ENCODE peak calls at places on chromosomes 6 and 20, in seven cellular contexts. One of them, this sample, is unnamed.

GRCh38 chr6:97422171-97422570 is 139.2 kb upstream of the MMS22L start:
- DNase-seq in keratinocyte: no peak
- DNase-seq in DND-41: no peak
- DNase-seq in hepatocyte: no peak
- DNase-seq in MM.1S: no peak
- DNase-seq in fibroblast of lung: no peak
- DNase-seq in PC-3: no peak
- DNase-seq in this sample: no peak

GRCh38 chr20:60882776-60883303 is 369.2 kb upstream of the CDH4 start:
- DNase-seq in keratinocyte: no peak
- DNase-seq in fibroblast of lung: no peak
- DNase-seq in hepatocyte: no peak
- DNase-seq in DND-41: no peak
- DNase-seq in PC-3: no peak
- DNase-seq in MM.1S: no peak
- DNase-seq in this sample: no peak

GRCh38 chr6:99471638-99472037 is 43.6 kb downstream of the USP45 start:
- DNase-seq in PC-3: no peak
- DNase-seq in DND-41: no peak
- DNase-seq in hepatocyte: no peak
- DNase-seq in fibroblast of lung: no peak
- DNase-seq in keratinocyte: no peak
- DNase-seq in MM.1S: no peak
- DNase-seq in this sample: no peak

GRCh38 chr6:165819394-165819793 is 156.4 kb upstream of the PDE10A start:
- DNase-seq in fibroblast of lung: no peak
- DNase-seq in DND-41: no peak
- DNase-seq in MM.1S: no peak
- DNase-seq in PC-3: no peak
- DNase-seq in keratinocyte: no peak
- DNase-seq in hepatocyte: no peak
- DNase-seq in this sample: no peak

GRCh38 chr6:138420356-138420755 is 16.3 kb downstream of the HEBP2 start:
- DNase-seq in fibroblast of lung: no peak
- DNase-seq in hepatocyte: no peak
- DNase-seq in keratinocyte: no peak
- DNase-seq in DND-41: no peak
- DNase-seq in MM.1S: no peak
- DNase-seq in PC-3: no peak
- DNase-seq in this sample: no peak

GRCh38 chr6:17469006-17469972 is 75.9 kb downstream of the CAP2 start:
- DNase-seq in keratinocyte: no peak
- DNase-seq in fibroblast of lung: peak; percentile 63
- DNase-seq in MM.1S: no peak
- DNase-seq in DND-41: no peak
- DNase-seq in hepatocyte: no peak
- DNase-seq in PC-3: no peak
- DNase-seq in this sample: no peak

GRCh38 chr6:105883966-105884365 is 202.2 kb upstream of the PRDM1 start:
- DNase-seq in hepatocyte: no peak
- DNase-seq in DND-41: no peak
- DNase-seq in MM.1S: no peak
- DNase-seq in PC-3: no peak
- DNase-seq in fibroblast of lung: no peak
- DNase-seq in keratinocyte: no peak
- DNase-seq in this sample: no peak

GRCh38 chr20:10113746-10114145 is 79.0 kb downstream of the ANKEF1 start:
- DNase-seq in fibroblast of lung: no peak
- DNase-seq in DND-41: no peak
- DNase-seq in hepatocyte: no peak
- DNase-seq in MM.1S: no peak
- DNase-seq in PC-3: peak; percentile 63
- DNase-seq in keratinocyte: no peak
- DNase-seq in this sample: no peak

GRCh38 chr6:36235309-36235708 is 34.6 kb upstream of the PNPLA1 start:
- DNase-seq in DND-41: no peak
- DNase-seq in fibroblast of lung: no peak
- DNase-seq in MM.1S: peak; percentile 11
- DNase-seq in keratinocyte: no peak
- DNase-seq in hepatocyte: no peak
- DNase-seq in PC-3: no peak
- DNase-seq in this sample: no peak

GRCh38 chr6:143535189-143535614 is 23.7 kb upstream of the FUCA2 start:
- DNase-seq in PC-3: no peak
- DNase-seq in DND-41: no peak
- DNase-seq in fibroblast of lung: no peak
- DNase-seq in MM.1S: no peak
- DNase-seq in keratinocyte: no peak
- DNase-seq in hepatocyte: peak; percentile 30
- DNase-seq in this sample: no peak

DNA sequence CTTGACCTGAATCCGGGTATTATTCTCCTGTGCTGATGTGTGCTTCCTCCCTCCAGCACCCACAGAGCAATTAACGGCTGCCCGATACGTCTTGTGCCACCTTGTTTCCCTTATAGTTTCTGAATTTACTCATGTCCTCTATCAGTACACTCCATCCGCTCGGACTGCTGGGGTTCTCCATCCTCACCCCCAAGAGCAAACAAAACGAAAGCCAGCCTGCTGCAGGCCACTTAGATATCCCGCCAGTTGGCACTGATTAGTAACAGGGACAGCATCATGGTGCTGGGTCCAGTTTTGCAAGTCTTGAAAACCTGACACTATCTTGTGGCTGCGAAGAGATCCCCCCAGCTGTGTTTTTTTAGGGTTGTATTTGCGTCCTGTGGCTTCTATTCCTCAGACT is 71.8 kb downstream of the SSR1 start:
- DNase-seq in PC-3: no peak
- DNase-seq in keratinocyte: no peak
- DNase-seq in MM.1S: no peak
- DNase-seq in DND-41: no peak
- DNase-seq in hepatocyte: no peak
- DNase-seq in fibroblast of lung: no peak
- DNase-seq in this sample: no peak
- H3K27ac ChIP-seq in PC-3: peak overlapping the region; percentile 64
- H3K27ac ChIP-seq in keratinocyte: no peak overlapping the region
- H3K27ac ChIP-seq in MM.1S: no peak overlapping the region
- H3K27ac ChIP-seq in DND-41: no peak overlapping the region
- H3K27ac ChIP-seq in hepatocyte: peak overlapping the region; percentile 84
- H3K27ac ChIP-seq in fibroblast of lung: no peak overlapping the region
- H3K27ac ChIP-seq in this sample: peak overlapping the region; percentile 74

GRCh38 chr20:63036266-63036665 is 29.5 kb upstream of the BHLHE23 start:
- DNase-seq in PC-3: no peak
- DNase-seq in MM.1S: no peak
- DNase-seq in fibroblast of lung: no peak
- DNase-seq in DND-41: no peak
- DNase-seq in keratinocyte: no peak
- DNase-seq in hepatocyte: no peak
- DNase-seq in this sample: no peak
- TF ChIP-seq EZH2 in PC-3: no peak
- TF ChIP-seq EZH2 in MM.1S: no peak
- TF ChIP-seq EZH2 in fibroblast of lung: no peak
- TF ChIP-seq EZH2 in DND-41: no peak
- TF ChIP-seq EZH2 in keratinocyte: no peak
- TF ChIP-seq EZH2 in hepatocyte: no peak
- TF ChIP-seq EZH2 in this sample: no peak

DNA sequence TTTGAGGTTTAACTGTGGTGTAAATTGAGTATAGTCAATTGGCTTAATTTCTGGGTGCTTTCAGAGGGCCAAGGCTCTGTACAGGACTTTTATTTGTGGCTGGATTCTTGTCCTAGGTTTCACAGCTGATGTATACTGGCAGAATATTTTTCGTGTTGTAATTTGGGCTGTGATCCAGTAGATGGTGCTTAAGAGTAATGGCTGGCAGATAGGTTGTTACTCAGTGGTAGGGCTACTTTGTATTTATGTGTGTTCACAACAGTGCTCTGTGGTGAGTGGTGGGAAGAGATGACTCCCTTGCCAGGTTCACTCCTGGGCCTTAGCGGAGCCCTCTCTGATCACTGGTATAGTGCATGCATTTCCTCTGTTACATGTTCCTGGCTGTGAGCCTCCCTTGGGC is 34.5 kb upstream of the FERMT1 start:
- DNase-seq in MM.1S: peak; percentile 60
- DNase-seq in PC-3: peak; percentile 64
- DNase-seq in fibroblast of lung: no peak
- DNase-seq in hepatocyte: no peak
- DNase-seq in DND-41: no peak
- DNase-seq in keratinocyte: no peak
- DNase-seq in this sample: peak; percentile 19
- H3K4me3 ChIP-seq in MM.1S: no peak overlapping the region
- H3K4me3 ChIP-seq in PC-3: no peak overlapping the region
- H3K4me3 ChIP-seq in fibroblast of lung: no peak overlapping the region
- H3K4me3 ChIP-seq in hepatocyte: no peak overlapping the region
- H3K4me3 ChIP-seq in DND-41: no peak overlapping the region
- H3K4me3 ChIP-seq in keratinocyte: no peak overlapping the region
- H3K4me3 ChIP-seq in this sample: no peak overlapping the region

GRCh38 chr6:395432-396125 is 4.0 kb downstream of the IRF4 start:
- DNase-seq in MM.1S: no peak
- DNase-seq in DND-41: no peak
- DNase-seq in keratinocyte: no peak
- DNase-seq in PC-3: no peak
- DNase-seq in hepatocyte: no peak
- DNase-seq in fibroblast of lung: no peak
- DNase-seq in this sample: no peak

GRCh38 chr6:397604-398003 is 6.1 kb downstream of the IRF4 start:
- DNase-seq in PC-3: no peak
- DNase-seq in keratinocyte: no peak
- DNase-seq in hepatocyte: no peak
- DNase-seq in fibroblast of lung: no peak
- DNase-seq in MM.1S: peak; percentile 66
- DNase-seq in DND-41: no peak
- DNase-seq in this sample: no peak

GRCh38 chr6:398065-398464 is 6.5 kb downstream of the IRF4 start:
- DNase-seq in hepatocyte: no peak
- DNase-seq in DND-41: no peak
- DNase-seq in MM.1S: no peak
- DNase-seq in fibroblast of lung: no peak
- DNase-seq in keratinocyte: no peak
- DNase-seq in PC-3: no peak
- DNase-seq in this sample: no peak

GRCh38 chr6:396126-396520 is 4.6 kb downstream of the IRF4 start:
- DNase-seq in MM.1S: no peak
- DNase-seq in keratinocyte: no peak
- DNase-seq in hepatocyte: no peak
- DNase-seq in PC-3: no peak
- DNase-seq in fibroblast of lung: no peak
- DNase-seq in DND-41: no peak
- DNase-seq in this sample: no peak

GRCh38 chr6:397056-397455 is 5.5 kb downstream of the IRF4 start:
- DNase-seq in PC-3: no peak
- DNase-seq in fibroblast of lung: no peak
- DNase-seq in hepatocyte: no peak
- DNase-seq in MM.1S: no peak
- DNase-seq in DND-41: no peak
- DNase-seq in keratinocyte: no peak
- DNase-seq in this sample: no peak
- H3K27ac ChIP-seq in PC-3: no peak overlapping the region
- H3K27ac ChIP-seq in fibroblast of lung: no peak overlapping the region
- H3K27ac ChIP-seq in hepatocyte: no peak overlapping the region
- H3K27ac ChIP-seq in MM.1S: peak overlapping the region; percentile 78
- H3K27ac ChIP-seq in DND-41: no peak overlapping the region
- H3K27ac ChIP-seq in keratinocyte: no peak overlapping the region
- H3K27ac ChIP-seq in this sample: no peak overlapping the region

DNA sequence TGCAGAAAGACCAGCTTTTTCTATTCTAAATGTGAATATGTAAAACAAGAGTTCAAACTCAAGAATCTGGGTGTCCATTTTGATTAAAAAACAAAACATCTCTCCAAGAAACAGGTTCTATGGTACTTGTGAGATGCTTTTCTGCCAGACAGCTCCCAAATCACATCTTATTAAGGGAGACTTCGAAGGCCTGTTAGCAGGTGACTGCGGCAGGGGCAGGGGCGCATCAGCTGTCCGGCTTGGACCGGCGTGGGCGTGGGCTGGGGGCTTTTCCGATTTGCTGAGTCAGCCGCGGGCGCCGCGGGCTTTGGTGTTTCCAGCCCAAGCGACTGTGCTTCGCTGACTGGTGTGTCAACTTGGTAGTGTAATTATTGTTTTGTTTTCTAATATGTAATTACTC is 32.6 kb downstream of the TFAP2A start:
- DNase-seq in fibroblast of lung: no peak
- DNase-seq in MM.1S: no peak
- DNase-seq in keratinocyte: no peak
- DNase-seq in DND-41: no peak
- DNase-seq in hepatocyte: no peak
- DNase-seq in PC-3: no peak
- DNase-seq in this sample: no peak
- TF ChIP-seq EZH2 in fibroblast of lung: no peak
- TF ChIP-seq EZH2 in MM.1S: no peak
- TF ChIP-seq EZH2 in keratinocyte: no peak
- TF ChIP-seq EZH2 in DND-41: no peak
- TF ChIP-seq EZH2 in hepatocyte: no peak
- TF ChIP-seq EZH2 in PC-3: no peak
- TF ChIP-seq EZH2 in this sample: no peak

GRCh38 chr6:6005467-6006427 is 978 bp downstream of the NRN1 start:
- DNase-seq in PC-3: no peak
- DNase-seq in MM.1S: no peak
- DNase-seq in keratinocyte: no peak
- DNase-seq in hepatocyte: no peak
- DNase-seq in DND-41: no peak
- DNase-seq in fibroblast of lung: no peak
- DNase-seq in this sample: peak; percentile 39
- H3K4me3 ChIP-seq in PC-3: no peak overlapping the region
- H3K4me3 ChIP-seq in MM.1S: peak overlapping the region; percentile 85
- H3K4me3 ChIP-seq in keratinocyte: no peak overlapping the region
- H3K4me3 ChIP-seq in hepatocyte: no peak overlapping the region
- H3K4me3 ChIP-seq in DND-41: no peak overlapping the region
- H3K4me3 ChIP-seq in fibroblast of lung: no peak overlapping the region
- H3K4me3 ChIP-seq in this sample: peak overlapping the region; percentile 66

DNA sequence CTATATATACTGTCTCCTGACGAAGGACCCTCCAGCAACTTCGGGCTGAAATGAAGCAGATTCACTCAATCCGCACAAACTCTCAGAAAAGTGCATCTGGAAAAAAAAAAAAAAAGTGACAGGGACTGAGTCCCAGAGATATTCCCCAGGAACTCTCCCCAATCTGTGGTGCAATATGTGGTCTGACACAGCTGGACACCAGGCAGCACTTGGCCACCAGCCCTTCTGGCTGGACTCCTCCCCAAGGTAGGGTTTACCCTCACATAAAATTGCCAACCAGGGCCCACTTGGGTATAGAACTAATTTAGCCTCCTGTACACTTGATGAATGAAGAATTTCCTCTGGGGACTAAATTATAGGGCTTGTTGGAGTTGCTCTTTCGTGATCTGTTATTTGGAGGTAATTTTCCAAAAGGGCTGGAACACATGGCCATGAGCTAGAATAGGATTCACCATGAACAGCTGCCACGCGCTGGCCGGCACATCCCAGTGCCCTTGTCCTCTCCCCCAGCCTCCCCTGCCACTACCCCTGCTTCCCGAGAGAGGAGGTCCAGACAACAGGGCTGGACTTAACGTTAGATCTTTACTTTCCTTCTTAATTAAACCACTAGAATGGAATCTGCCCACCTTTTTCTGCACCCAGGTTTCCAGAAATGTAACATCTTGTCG is 379.2 kb downstream of the BMP2 start:
- DNase-seq in fibroblast of lung: no peak
- DNase-seq in PC-3: no peak
- DNase-seq in MM.1S: no peak
- DNase-seq in keratinocyte: no peak
- DNase-seq in hepatocyte: no peak
- DNase-seq in DND-41: no peak
- DNase-seq in this sample: no peak
- H3K27ac ChIP-seq in fibroblast of lung: no peak overlapping the region
- H3K27ac ChIP-seq in PC-3: no peak overlapping the region
- H3K27ac ChIP-seq in MM.1S: no peak overlapping the region
- H3K27ac ChIP-seq in keratinocyte: no peak overlapping the region
- H3K27ac ChIP-seq in hepatocyte: no peak overlapping the region
- H3K27ac ChIP-seq in DND-41: no peak overlapping the region
- H3K27ac ChIP-seq in this sample: no peak overlapping the region

This sample was measured in A673.